ENCODE peak calls at places on chromosomes 1 and 21, in four cellular contexts. One of them, this sample, is unnamed.
A peak's percentile ranks its signal among the peaks of the same experiment; 100 is the strongest.

GRCh38 chr1:5837976-5838653 is 154.1 kb downstream of the NPHP4 start:
- DNase-seq in progenitor cell of endocrine pancreas: no peak
- DNase-seq in stimulated activated naive CD4-positive, alpha-beta T cell: no peak
- DNase-seq in left colon: no peak
- DNase-seq in this sample: no peak

GRCh38 chr21:44090332-44090731 is 16.9 kb upstream of the PWP2 start:
- DNase-seq in progenitor cell of endocrine pancreas: no peak
- DNase-seq in stimulated activated naive CD4-positive, alpha-beta T cell: no peak
- DNase-seq in left colon: peak; percentile 87
- DNase-seq in this sample: peak; percentile 23

GRCh38 chr1:234971586-234972297 is 156.9 kb downstream of the TOMM20 start:
- DNase-seq in progenitor cell of endocrine pancreas: no peak
- DNase-seq in stimulated activated naive CD4-positive, alpha-beta T cell: no peak
- DNase-seq in left colon: peak; percentile 1
- DNase-seq in this sample: peak; percentile 29

GRCh38 chr1:26602378-26602959 is 72.9 kb downstream of the RPS6KA1 start:
- DNase-seq in progenitor cell of endocrine pancreas: peak; percentile 18
- DNase-seq in stimulated activated naive CD4-positive, alpha-beta T cell: peak; percentile 23
- DNase-seq in left colon: peak; percentile 12
- DNase-seq in this sample: no peak

GRCh38 chr1:206497363-206497762 is 10.0 kb upstream of the RASSF5 start:
- DNase-seq in progenitor cell of endocrine pancreas: no peak
- DNase-seq in stimulated activated naive CD4-positive, alpha-beta T cell: no peak
- DNase-seq in left colon: no peak
- DNase-seq in this sample: no peak

GRCh38 chr1:246398126-246398813 is 108.8 kb downstream of the SMYD3 start:
- DNase-seq in progenitor cell of endocrine pancreas: no peak
- DNase-seq in stimulated activated naive CD4-positive, alpha-beta T cell: no peak
- DNase-seq in left colon: peak; percentile 35
- DNase-seq in this sample: no peak

GRCh38 chr1:17059391-17060128 is 5.7 kb upstream of the SDHB start:
- DNase-seq in progenitor cell of endocrine pancreas: peak; percentile 42
- DNase-seq in stimulated activated naive CD4-positive, alpha-beta T cell: no peak
- DNase-seq in left colon: peak; percentile 70
- DNase-seq in this sample: peak; percentile 79

GRCh38 chr1:9070421-9071015 is 1.1 kb upstream of the SLC2A5 start:
- DNase-seq in progenitor cell of endocrine pancreas: no peak
- DNase-seq in stimulated activated naive CD4-positive, alpha-beta T cell: no peak
- DNase-seq in left colon: no peak
- DNase-seq in this sample: no peak

GRCh38 chr1:25873120-25873519 is 2.4 kb downstream of the PAQR7 start:
- DNase-seq in progenitor cell of endocrine pancreas: no peak
- DNase-seq in stimulated activated naive CD4-positive, alpha-beta T cell: no peak
- DNase-seq in left colon: no peak
- DNase-seq in this sample: no peak

GRCh38 chr1:100360790-100361232 is 8.5 kb downstream of the CDC14A start:
- DNase-seq in progenitor cell of endocrine pancreas: no peak
- DNase-seq in stimulated activated naive CD4-positive, alpha-beta T cell: no peak
- DNase-seq in left colon: peak; percentile 10
- DNase-seq in this sample: no peak

GRCh38 chr1:236603896-236604217 is 459 bp downstream of the HEATR1 start:
- DNase-seq in progenitor cell of endocrine pancreas: no peak
- DNase-seq in stimulated activated naive CD4-positive, alpha-beta T cell: no peak
- DNase-seq in left colon: no peak
- DNase-seq in this sample: no peak

This sample was measured in H1.